ENCODE peak calls at places on chromosomes 6 and 20, in ten cellular contexts. M, T, I, D, N, E, Y, Q, R and X are unnamed samples.

GRCh38 chr20:4812216-4812615 is 90.5 kb downstream of the PRND start:
- DNase-seq in Q (no peak), D (no peak), Y (no peak), M (no peak), T (no peak), I (no peak), E (no peak), N (no peak), R (no peak), X (no peak)

GRCh38 chr6:41584668-41585205 is 38.6 kb downstream of the FOXP4 start:
- DNase-seq in N (no peak), T (no peak), R (peak), E (peak), Q (no peak), I (no peak), Y (no peak), D (peak), M (no peak), X (no peak)

GRCh38 chr20:54291339-54292060 is 83.6 kb downstream of the PFDN4 start:
- DNase-seq in D (peak), M (no peak), E (no peak), Y (no peak), I (no peak), Q (no peak), R (no peak), T (no peak), N (no peak), X (no peak)

GRCh38 chr20:19830351-19830750 is 72.3 kb downstream of the RIN2 start:
- DNase-seq in N (peak), T (no peak), M (peak), R (no peak), E (peak), Y (no peak), I (no peak), Q (no peak), D (no peak), X (no peak)

GRCh38 chr6:163291622-163292021 is 122.9 kb upstream of the QKI start:
- DNase-seq in Q (no peak), T (no peak), N (no peak), I (no peak), Y (no peak), E (no peak), M (no peak), D (no peak), R (no peak), X (no peak)

GRCh38 chr6:67345946-67346345 is 1289.1 kb upstream of the ADGRB3 start:
- DNase-seq in M (no peak), I (no peak), Y (peak), R (no peak), N (no peak), D (no peak), T (no peak), Q (peak), E (no peak), X (no peak)

GRCh38 chr20:41830702-41831101 is 212.5 kb upstream of the CHD6 start:
- DNase-seq in I (no peak), T (no peak), D (no peak), N (no peak), R (no peak), M (no peak), Y (no peak), Q (no peak), E (no peak), X (no peak)

GRCh38 chr6:135144678-135145508 is 36.2 kb upstream of the MYB start:
- DNase-seq in N (peak), M (peak), E (peak), T (no peak), D (no peak), Y (no peak), I (peak), R (no peak), Q (peak), X (peak)

GRCh38 chr6:161198781-161199505 is 74.9 kb downstream of the AGPAT4 start:
- DNase-seq in Y (no peak), E (no peak), R (no peak), D (no peak), I (no peak), T (no peak), M (no peak), Q (no peak), N (no peak), X (no peak)

GRCh38 chr6:125670586-125670985 is 78.8 kb upstream of the HEY2 start:
- DNase-seq in Q (no peak), Y (no peak), D (peak), N (no peak), R (no peak), E (no peak), I (peak), M (no peak), T (no peak), X (no peak)

GRCh38 chr20:41182296-41183212 is 45.2 kb downstream of the PLCG1 start:
- DNase-seq in Q (no peak), N (no peak), I (no peak), R (no peak), M (no peak), D (peak), E (peak), Y (no peak), T (no peak), X (no peak)

GRCh38 chr6:154228521-154228905 is 128.1 kb downstream of the IPCEF1 start:
- DNase-seq in M (no peak), Y (no peak), E (no peak), D (no peak), R (no peak), N (no peak), T (no peak), I (no peak), Q (no peak), X (no peak)

GRCh38 chr6:37137881-37138568 is 31.9 kb upstream of the PIM1 start:
- DNase-seq in E (peak), M (peak), Y (no peak), I (peak), N (peak), Q (peak), R (no peak), D (peak), T (peak), X (no peak)

GRCh38 chr6:140043357-140043756 is 668.9 kb upstream of the CITED2 start:
- DNase-seq in E (peak), Y (no peak), D (no peak), T (peak), I (no peak), Q (peak), R (no peak), M (peak), N (peak), X (peak)

GRCh38 chr6:24743265-24743943 is 24.4 kb upstream of the C6orf62 start:
- DNase-seq in D (no peak), I (no peak), T (peak), Y (no peak), M (peak), N (peak), Q (peak), E (peak), R (no peak), X (peak)

GRCh38 chr20:24935140-24935539 is 13.9 kb upstream of the CST7 start:
- DNase-seq in E (no peak), N (no peak), T (no peak), Y (no peak), D (no peak), M (no peak), Q (no peak), I (no peak), R (no peak), X (no peak)

GRCh38 chr6:52647199-52647598 is 23.7 kb upstream of the TMEM14A start:
- DNase-seq in Q (peak), N (peak), M (peak), E (peak), R (no peak), D (no peak), T (no peak), Y (no peak), I (no peak), X (no peak)

GRCh38 chr20:3739054-3739925 is 6.8 kb downstream of the HSPA12B start:
- DNase-seq in Q (no peak), E (no peak), D (peak), N (peak), M (no peak), I (peak), T (no peak), Y (no peak), R (no peak), X (no peak)

GRCh38 chr6:111032493-111033140 is 50.8 kb downstream of the RPF2 start:
- DNase-seq in R (no peak), N (peak), D (no peak), T (no peak), E (no peak), I (no peak), M (no peak), Q (peak), Y (no peak), X (no peak)

GRCh38 chr20:38776363-38776762 is 28.1 kb downstream of the ACTR5 start:
- DNase-seq in I (no peak), M (no peak), D (no peak), T (no peak), Y (no peak), Q (no peak), R (no peak), N (no peak), E (no peak), X (no peak)

GRCh38 chr6:170038717-170039116 is 252.2 kb downstream of the DLL1 start:
- DNase-seq in R (peak), E (no peak), I (no peak), M (no peak), T (no peak), Q (no peak), Y (no peak), D (no peak), N (no peak), X (no peak)

GRCh38 chr6:99348823-99349619 is 453 bp downstream of the FAXC start:
- DNase-seq in R (peak), N (no peak), I (peak), M (no peak), E (no peak), D (peak), T (no peak), Y (peak), Q (no peak), X (peak)

GRCh38 chr6:30883743-30884520 is at the start of gene DDR1:
- DNase-seq in E (peak), M (peak), Q (peak), D (peak), Y (peak), I (no peak), R (peak), T (no peak), N (peak), X (peak)

GRCh38 chr6:10543488-10543887 is 22.3 kb downstream of the GCNT2 start:
- DNase-seq in T (no peak), M (no peak), Q (no peak), Y (no peak), N (no peak), I (no peak), E (no peak), R (no peak), D (no peak), X (no peak)